ENCODE peak calls at places on chromosomes 7 and 10, in eight cellular contexts. One of them, this sample, is unnamed.

GRCh38 chr7:141271451-141271850 is 197.6 kb downstream of the TMEM178B start:
- DNase-seq in sigmoid colon: no peak
- DNase-seq in A549: no peak
- DNase-seq in stomach: no peak
- DNase-seq in esophagus muscularis mucosa: no peak
- DNase-seq in K562: no peak
- DNase-seq in HepG2: no peak
- DNase-seq in transverse colon: no peak
- DNase-seq in this sample: no peak

GRCh38 chr10:106053031-106053430 is 1111.5 kb downstream of the SORCS1 start:
- DNase-seq in sigmoid colon: no peak
- DNase-seq in A549: no peak
- DNase-seq in stomach: no peak
- DNase-seq in esophagus muscularis mucosa: no peak
- DNase-seq in K562: no peak
- DNase-seq in HepG2: no peak
- DNase-seq in transverse colon: no peak
- DNase-seq in this sample: no peak

GRCh38 chr7:20035279-20035875 is 181.8 kb downstream of the MACC1 start:
- DNase-seq in sigmoid colon: no peak
- DNase-seq in A549: no peak
- DNase-seq in stomach: no peak
- DNase-seq in esophagus muscularis mucosa: no peak
- DNase-seq in K562: no peak
- DNase-seq in HepG2: no peak
- DNase-seq in transverse colon: no peak
- DNase-seq in this sample: no peak

GRCh38 chr7:16708496-16708895 is 45.1 kb upstream of the TSPAN13 start:
- DNase-seq in sigmoid colon: no peak
- DNase-seq in A549: no peak
- DNase-seq in stomach: no peak
- DNase-seq in esophagus muscularis mucosa: no peak
- DNase-seq in K562: no peak
- DNase-seq in HepG2: no peak
- DNase-seq in transverse colon: no peak
- DNase-seq in this sample: no peak

GRCh38 chr7:138370956-138371355 is 89.1 kb upstream of the TRIM24 start:
- DNase-seq in sigmoid colon: no peak
- DNase-seq in A549: no peak
- DNase-seq in stomach: no peak
- DNase-seq in esophagus muscularis mucosa: no peak
- DNase-seq in K562: no peak
- DNase-seq in HepG2: no peak
- DNase-seq in transverse colon: no peak
- DNase-seq in this sample: no peak

GRCh38 chr10:69106900-69107511 is 17.0 kb upstream of the VPS26A start:
- DNase-seq in sigmoid colon: no peak
- DNase-seq in A549: no peak
- DNase-seq in stomach: no peak
- DNase-seq in esophagus muscularis mucosa: no peak
- DNase-seq in K562: no peak
- DNase-seq in HepG2: no peak
- DNase-seq in transverse colon: no peak
- DNase-seq in this sample: no peak

GRCh38 chr10:61606971-61607907 is 55.5 kb upstream of the CABCOCO1 start:
- DNase-seq in sigmoid colon: no peak
- DNase-seq in A549: no peak
- DNase-seq in stomach: no peak
- DNase-seq in esophagus muscularis mucosa: no peak
- DNase-seq in K562: peak; percentile 32
- DNase-seq in HepG2: peak; percentile 14
- DNase-seq in transverse colon: no peak
- DNase-seq in this sample: no peak

GRCh38 chr7:39688611-39689485 is 65.5 kb downstream of the RALA start:
- DNase-seq in sigmoid colon: no peak
- DNase-seq in A549: no peak
- DNase-seq in stomach: no peak
- DNase-seq in esophagus muscularis mucosa: no peak
- DNase-seq in K562: no peak
- DNase-seq in HepG2: no peak
- DNase-seq in transverse colon: no peak
- DNase-seq in this sample: no peak

GRCh38 chr7:73448609-73449008 is 15.0 kb downstream of the FZD9 start:
- DNase-seq in sigmoid colon: no peak
- DNase-seq in A549: no peak
- DNase-seq in stomach: no peak
- DNase-seq in esophagus muscularis mucosa: no peak
- DNase-seq in K562: no peak
- DNase-seq in HepG2: no peak
- DNase-seq in transverse colon: no peak
- DNase-seq in this sample: no peak

GRCh38 chr7:45224832-45225231 is 67.2 kb downstream of the RAMP3 start:
- DNase-seq in sigmoid colon: no peak
- DNase-seq in A549: no peak
- DNase-seq in stomach: no peak
- DNase-seq in esophagus muscularis mucosa: no peak
- DNase-seq in K562: peak; percentile 21
- DNase-seq in HepG2: no peak
- DNase-seq in transverse colon: no peak
- DNase-seq in this sample: no peak

GRCh38 chr10:62830577-62831122 is 14.5 kb upstream of the EGR2 start:
- DNase-seq in sigmoid colon: no peak
- DNase-seq in A549: no peak
- DNase-seq in stomach: no peak
- DNase-seq in esophagus muscularis mucosa: no peak
- DNase-seq in K562: no peak
- DNase-seq in HepG2: no peak
- DNase-seq in transverse colon: no peak
- DNase-seq in this sample: no peak

GRCh38 chr7:137343483-137343841 is at the start of gene PTN:
- DNase-seq in sigmoid colon: peak; percentile 78
- DNase-seq in A549: no peak
- DNase-seq in stomach: no peak
- DNase-seq in esophagus muscularis mucosa: no peak
- DNase-seq in K562: no peak
- DNase-seq in HepG2: no peak
- DNase-seq in transverse colon: peak; percentile 13
- DNase-seq in this sample: no peak

GRCh38 chr10:43408331-43408709 is 666 bp downstream of the HNRNPF start:
- DNase-seq in sigmoid colon: no peak
- DNase-seq in A549: no peak
- DNase-seq in stomach: no peak
- DNase-seq in esophagus muscularis mucosa: no peak
- DNase-seq in K562: no peak
- DNase-seq in HepG2: no peak
- DNase-seq in transverse colon: no peak
- DNase-seq in this sample: no peak

GRCh38 chr10:120972259-120972658 is 121.1 kb downstream of the WDR11 start:
- DNase-seq in sigmoid colon: no peak
- DNase-seq in A549: no peak
- DNase-seq in stomach: no peak
- DNase-seq in esophagus muscularis mucosa: no peak
- DNase-seq in K562: no peak
- DNase-seq in HepG2: no peak
- DNase-seq in transverse colon: no peak
- DNase-seq in this sample: no peak
- H3K4me1 ChIP-seq in sigmoid colon: no peaks in the 10 kb centered on the region
- H3K4me1 ChIP-seq in A549: no peaks in the 10 kb centered on the region
- H3K4me1 ChIP-seq in stomach: no peaks in the 10 kb centered on the region
- H3K4me1 ChIP-seq in esophagus muscularis mucosa: no peaks in the 10 kb centered on the region
- H3K4me1 ChIP-seq in K562: no peaks in the 10 kb centered on the region
- H3K4me1 ChIP-seq in HepG2: no peaks in the 10 kb centered on the region
- H3K4me1 ChIP-seq in transverse colon: no peaks in the 10 kb centered on the region
- H3K4me1 ChIP-seq in this sample: no peaks in the 10 kb centered on the region

GRCh38 chr7:54663603-54664234 is 95.3 kb downstream of the SEC61G start:
- DNase-seq in sigmoid colon: no peak
- DNase-seq in A549: no peak
- DNase-seq in stomach: no peak
- DNase-seq in esophagus muscularis mucosa: no peak
- DNase-seq in K562: no peak
- DNase-seq in HepG2: no peak
- DNase-seq in transverse colon: no peak
- DNase-seq in this sample: no peak

GRCh38 chr7:54662701-54663100 is 96.3 kb downstream of the SEC61G start:
- DNase-seq in sigmoid colon: no peak
- DNase-seq in A549: no peak
- DNase-seq in stomach: no peak
- DNase-seq in esophagus muscularis mucosa: no peak
- DNase-seq in K562: no peak
- DNase-seq in HepG2: no peak
- DNase-seq in transverse colon: no peak
- DNase-seq in this sample: no peak

GRCh38 chr7:54663186-54663585 is 95.8 kb downstream of the SEC61G start:
- DNase-seq in sigmoid colon: no peak
- DNase-seq in A549: no peak
- DNase-seq in stomach: no peak
- DNase-seq in esophagus muscularis mucosa: no peak
- DNase-seq in K562: no peak
- DNase-seq in HepG2: no peak
- DNase-seq in transverse colon: no peak
- DNase-seq in this sample: no peak

GRCh38 chr7:54664235-54665228 is 94.5 kb downstream of the SEC61G start:
- DNase-seq in sigmoid colon: no peak
- DNase-seq in A549: peak; percentile 67
- DNase-seq in stomach: peak; percentile 31
- DNase-seq in esophagus muscularis mucosa: no peak
- DNase-seq in K562: peak; percentile 16
- DNase-seq in HepG2: peak; percentile 40
- DNase-seq in transverse colon: peak; percentile 72
- DNase-seq in this sample: no peak
- TF ChIP-seq CTCF in sigmoid colon: peak; percentile 35
- TF ChIP-seq CTCF in A549: peak; percentile 42
- TF ChIP-seq CTCF in stomach: no peak
- TF ChIP-seq CTCF in esophagus muscularis mucosa: peak; percentile 29
- TF ChIP-seq CTCF in K562: peak; percentile 31
- TF ChIP-seq CTCF in HepG2: peak; percentile 94
- TF ChIP-seq CTCF in transverse colon: peak; percentile 43
- TF ChIP-seq CTCF in this sample: peak; percentile 28

GRCh38 chr10:104264783-104265182 is 4.2 kb upstream of the GSTO2 start:
- DNase-seq in sigmoid colon: no peak
- DNase-seq in A549: no peak
- DNase-seq in stomach: no peak
- DNase-seq in esophagus muscularis mucosa: no peak
- DNase-seq in K562: no peak
- DNase-seq in HepG2: no peak
- DNase-seq in transverse colon: no peak
- DNase-seq in this sample: no peak
- TF ChIP-seq EP300 in sigmoid colon: no peak
- TF ChIP-seq EP300 in A549: no peak
- TF ChIP-seq EP300 in stomach: no peak
- TF ChIP-seq EP300 in esophagus muscularis mucosa: no peak
- TF ChIP-seq EP300 in K562: no peak
- TF ChIP-seq EP300 in HepG2: peak; percentile 17
- TF ChIP-seq EP300 in transverse colon: no peak
- TF ChIP-seq EP300 in this sample: no peak

GRCh38 chr10:84334806-84335205 is 6.4 kb downstream of the CCSER2 start:
- DNase-seq in sigmoid colon: no peak
- DNase-seq in A549: no peak
- DNase-seq in stomach: no peak
- DNase-seq in esophagus muscularis mucosa: no peak
- DNase-seq in K562: no peak
- DNase-seq in HepG2: no peak
- DNase-seq in transverse colon: no peak
- DNase-seq in this sample: no peak

GRCh38 chr10:84333864-84334451 is 5.6 kb downstream of the CCSER2 start:
- DNase-seq in sigmoid colon: no peak
- DNase-seq in A549: no peak
- DNase-seq in stomach: no peak
- DNase-seq in esophagus muscularis mucosa: no peak
- DNase-seq in K562: peak; percentile 35
- DNase-seq in HepG2: no peak
- DNase-seq in transverse colon: no peak
- DNase-seq in this sample: no peak

GRCh38 chr10:84336406-84336805 is 8.0 kb downstream of the CCSER2 start:
- DNase-seq in sigmoid colon: no peak
- DNase-seq in A549: no peak
- DNase-seq in stomach: no peak
- DNase-seq in esophagus muscularis mucosa: no peak
- DNase-seq in K562: no peak
- DNase-seq in HepG2: no peak
- DNase-seq in transverse colon: no peak
- DNase-seq in this sample: no peak

GRCh38 chr10:84337199-84337598 is 8.8 kb downstream of the CCSER2 start:
- DNase-seq in sigmoid colon: no peak
- DNase-seq in A549: no peak
- DNase-seq in stomach: no peak
- DNase-seq in esophagus muscularis mucosa: no peak
- DNase-seq in K562: no peak
- DNase-seq in HepG2: no peak
- DNase-seq in transverse colon: no peak
- DNase-seq in this sample: no peak

GRCh38 chr10:84335516-84335915 is 7.1 kb downstream of the CCSER2 start:
- DNase-seq in sigmoid colon: no peak
- DNase-seq in A549: no peak
- DNase-seq in stomach: no peak
- DNase-seq in esophagus muscularis mucosa: no peak
- DNase-seq in K562: no peak
- DNase-seq in HepG2: no peak
- DNase-seq in transverse colon: no peak
- DNase-seq in this sample: no peak
- H3K4me1 ChIP-seq in sigmoid colon: peaks cover 35% of the 10 kb centered on the region
- H3K4me1 ChIP-seq in A549: peaks cover 17% of the 10 kb centered on the region
- H3K4me1 ChIP-seq in stomach: peaks cover 25% of the 10 kb centered on the region
- H3K4me1 ChIP-seq in esophagus muscularis mucosa: peaks cover 49% of the 10 kb centered on the region
- H3K4me1 ChIP-seq in K562: no peaks in the 10 kb centered on the region
- H3K4me1 ChIP-seq in HepG2: peaks cover 37% of the 10 kb centered on the region
- H3K4me1 ChIP-seq in transverse colon: peaks cover 31% of the 10 kb centered on the region
- H3K4me1 ChIP-seq in this sample: peaks cover 73% of the 10 kb centered on the region

DNA sequence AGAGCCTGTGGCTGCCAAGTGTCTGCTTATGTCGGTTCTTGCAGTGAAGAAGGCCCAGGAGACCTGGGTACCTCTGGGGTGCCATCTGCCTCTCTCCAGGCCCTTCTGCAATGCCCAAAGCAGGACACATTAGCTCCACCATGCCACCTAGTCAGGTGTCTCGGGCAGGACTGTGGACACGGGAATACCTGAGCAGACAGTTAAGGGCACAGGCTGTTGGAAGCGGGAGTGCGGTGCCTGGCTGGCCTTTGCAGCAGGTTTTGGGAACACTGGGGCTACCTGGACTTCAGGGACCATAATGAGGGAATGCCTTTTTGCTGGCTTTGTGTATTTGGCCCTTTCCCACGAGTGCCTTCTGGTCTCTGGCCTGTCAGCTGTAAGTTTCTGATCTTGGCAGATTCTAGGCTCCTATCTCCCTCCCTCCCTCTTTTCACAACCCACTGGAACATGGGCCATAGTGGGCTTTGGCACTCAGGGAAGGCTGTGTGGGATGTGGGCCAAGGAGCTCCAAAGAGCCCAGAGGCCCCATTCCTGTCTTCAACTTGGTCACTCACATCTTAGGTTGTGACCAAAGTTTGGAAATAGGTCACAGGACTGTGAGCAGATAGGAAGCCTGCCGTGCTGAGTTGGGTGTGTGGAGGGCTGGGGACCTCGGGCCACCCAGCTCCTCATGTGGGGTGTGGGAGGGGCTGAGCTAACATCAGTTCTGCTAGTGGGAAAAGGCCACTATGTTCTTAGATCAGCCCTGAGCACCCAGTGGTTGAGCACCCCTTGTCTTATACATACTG is 41.5 kb upstream of the CXCL12 start:
- DNase-seq in sigmoid colon: no peak
- DNase-seq in A549: no peak
- DNase-seq in stomach: no peak
- DNase-seq in esophagus muscularis mucosa: no peak
- DNase-seq in K562: no peak
- DNase-seq in HepG2: no peak
- DNase-seq in transverse colon: no peak
- DNase-seq in this sample: no peak
- TF ChIP-seq CTCF in sigmoid colon: no peak
- TF ChIP-seq CTCF in A549: no peak
- TF ChIP-seq CTCF in stomach: no peak
- TF ChIP-seq CTCF in esophagus muscularis mucosa: no peak
- TF ChIP-seq CTCF in K562: no peak
- TF ChIP-seq CTCF in HepG2: no peak
- TF ChIP-seq CTCF in transverse colon: no peak
- TF ChIP-seq CTCF in this sample: no peak